ENCODE peak calls at places on chromosome 20, in seven cellular contexts. N, O, Q, S, A, I and Y are unnamed samples.

GRCh38 chr20:25327521-25328235 is 63.0 kb downstream of the ABHD12 start:
- DNase-seq in N (no peak), O (no peak), Q (no peak), S (no peak), A (no peak), I (no peak), Y (no peak)

GRCh38 chr20:14295238-14295637 is 42.2 kb downstream of the FLRT3 start:
- DNase-seq in N (no peak), O (no peak), Q (peak), S (no peak), A (peak), I (no peak), Y (no peak)

GRCh38 chr20:23180451-23180921 is 94.4 kb upstream of the CD93 start:
- DNase-seq in N (no peak), O (no peak), Q (no peak), S (no peak), A (no peak), I (no peak), Y (no peak)

GRCh38 chr20:5745416-5745968 is 4.7 kb upstream of the SHLD1 start:
- DNase-seq in N (no peak), O (no peak), Q (no peak), S (no peak), A (no peak), I (no peak), Y (no peak)

GRCh38 chr20:48471734-48472408 is 355.9 kb downstream of the PREX1 start:
- DNase-seq in N (no peak), O (no peak), Q (no peak), S (no peak), A (no peak), I (no peak), Y (no peak)

GRCh38 chr20:58407966-58408557 is 19.0 kb downstream of the VAPB start:
- DNase-seq in N (no peak), O (no peak), Q (peak), S (no peak), A (peak), I (no peak), Y (peak)

GRCh38 chr20:6611911-6612614 is 155.4 kb upstream of the BMP2 start:
- DNase-seq in N (no peak), O (no peak), Q (no peak), S (no peak), A (no peak), I (peak), Y (no peak)

GRCh38 chr20:11445161-11445560 is 472.5 kb upstream of the BTBD3 start:
- DNase-seq in N (no peak), O (no peak), Q (no peak), S (no peak), A (no peak), I (no peak), Y (no peak)

GRCh38 chr20:12068146-12068545 is 150.5 kb downstream of the BTBD3 start:
- DNase-seq in N (no peak), O (no peak), Q (no peak), S (no peak), A (no peak), I (no peak), Y (no peak)

GRCh38 chr20:56217820-56218219 is 30.7 kb upstream of the MC3R start:
- DNase-seq in N (no peak), O (no peak), Q (no peak), S (no peak), A (no peak), I (no peak), Y (no peak)
- H3K4me3 ChIP-seq in N (no peak), O (no peak), Q (no peak), S (no peak), A (no peak), I (no peak), Y (no peak)

GRCh38 chr20:17728074-17728473 is 28.3 kb downstream of the BANF2 start:
- DNase-seq in N (no peak), O (no peak), Q (no peak), S (no peak), A (no peak), I (no peak), Y (no peak)
- TF ChIP-seq CTCF in N (no peak), O (no peak), Q (no peak), S (no peak), A (no peak), I (no peak), Y (no peak)

GRCh38 chr20:62860391-62860923 is 1.2 kb downstream of the TCFL5 start:
- DNase-seq in N (no peak), O (no peak), Q (no peak), S (peak), A (no peak), I (peak), Y (peak)
- H3K4me3 ChIP-seq in N (peak), O (peak), Q (peak), S (peak), A (peak), I (peak), Y (peak)

GRCh38 chr20:15599961-15600360 is 973.3 kb downstream of the KIF16B start:
- DNase-seq in N (no peak), O (no peak), Q (no peak), S (no peak), A (no peak), I (no peak), Y (no peak)
- TF ChIP-seq CTCF in N (no peak), O (no peak), Q (no peak), S (no peak), A (no peak), I (no peak), Y (no peak)